ENCODE peak calls at places on chromosome 19, in seven cellular contexts. G is stimulated activated CD4-positive, alpha-beta T cell treated with anti-CD3 and anti-CD28 coated beads, Interleukin-4, amount 100 ng/mL, for 48 hours; X is left ventricle myocardium inferior; E is anterior cingulate cortex; U is HEK293T; K is GM12865; I is amniotic stem cell. Y is an unnamed sample.

GRCh38 chr19:47729799-47730520 is 15.4 kb upstream of the NOP53 start:
- DNase-seq in G (peak), X (peak), E (no peak), U (peak), K (peak), I (no peak), Y (no peak)

GRCh38 chr19:42412223-42412622 is 15.0 kb downstream of the LIPE start:
- DNase-seq in G (no peak), X (no peak), E (peak), U (no peak), K (no peak), I (no peak), Y (peak)

GRCh38 chr19:2317756-2318155 is 9.8 kb upstream of the LINGO3 start:
- DNase-seq in G (no peak), X (no peak), E (no peak), U (no peak), K (no peak), I (no peak), Y (no peak)

GRCh38 chr19:38059897-38060296 is 152.9 kb downstream of the SIPA1L3 start:
- DNase-seq in G (peak), X (no peak), E (no peak), U (no peak), K (peak), I (no peak), Y (no peak)

GRCh38 chr19:7515091-7515470 is 822 bp upstream of the ZNF358 start:
- DNase-seq in G (no peak), X (no peak), E (no peak), U (no peak), K (no peak), I (no peak), Y (no peak)

GRCh38 chr19:18006895-18007604 is 920 bp upstream of the ARRDC2 start:
- DNase-seq in G (peak), X (peak), E (peak), U (peak), K (peak), I (peak), Y (peak)

GRCh38 chr19:3692141-3693029 is 7.9 kb downstream of the PIP5K1C start:
- DNase-seq in G (no peak), X (no peak), E (no peak), U (no peak), K (no peak), I (no peak), Y (peak)

GRCh38 chr19:18469245-18470107 is 31.5 kb upstream of the ISYNA1 start:
- DNase-seq in G (peak), X (peak), E (no peak), U (peak), K (peak), I (no peak), Y (peak)

GRCh38 chr19:13026478-13026999 is 31.3 kb downstream of the NFIX start:
- DNase-seq in G (no peak), X (no peak), E (no peak), U (no peak), K (no peak), I (no peak), Y (no peak)

GRCh38 chr19:1224847-1225246 is 13.0 kb downstream of the CBARP start:
- DNase-seq in G (no peak), X (no peak), E (no peak), U (no peak), K (no peak), I (no peak), Y (no peak)

GRCh38 chr19:19524053-19524452 is 4.7 kb upstream of the YJEFN3 start:
- DNase-seq in G (no peak), X (no peak), E (no peak), U (no peak), K (peak), I (no peak), Y (no peak)

GRCh38 chr19:1159864-1160595 is 14.0 kb downstream of the SBNO2 start:
- DNase-seq in G (no peak), X (no peak), E (no peak), U (no peak), K (no peak), I (no peak), Y (no peak)